ENCODE peak calls at places on chromosomes 1 and 21, in five cellular contexts. W, T, C, B and S are unnamed samples.
A peak's percentile ranks its signal among the peaks of the same experiment; 100 is the strongest.

GRCh38 chr21:26169061-26169610 is 1.4 kb downstream of the APP start:
- DNase-seq in W (peak; percentile 40), T (no peak), C (peak; percentile 38), B (peak; percentile 56), S (no peak)

GRCh38 chr1:93255222-93256079 is 74.9 kb downstream of the CCDC18 start:
- DNase-seq in W (no peak), T (no peak), C (no peak), B (no peak), S (no peak)

GRCh38 chr1:10738125-10738746 is 58.2 kb downstream of the CASZ1 start:
- DNase-seq in W (no peak), T (no peak), C (no peak), B (no peak), S (no peak)

GRCh38 chr1:14520514-14521163 is 77.8 kb upstream of the KAZN start:
- DNase-seq in W (no peak), T (no peak), C (no peak), B (no peak), S (no peak)

GRCh38 chr1:73065585-73065984 is 783.2 kb upstream of the NEGR1 start:
- DNase-seq in W (no peak), T (no peak), C (no peak), B (no peak), S (no peak)

GRCh38 chr1:54875000-54875399 is 12.0 kb downstream of the DHCR24 start:
- DNase-seq in W (no peak), T (no peak), C (no peak), B (no peak), S (no peak)

GRCh38 chr1:196403803-196404690 is 204.2 kb downstream of the KCNT2 start:
- DNase-seq in W (no peak), T (no peak), C (no peak), B (no peak), S (no peak)

GRCh38 chr21:32757804-32758203 is 13.8 kb downstream of the PAXBP1 start:
- DNase-seq in W (no peak), T (no peak), C (no peak), B (no peak), S (no peak)

GRCh38 chr1:76503100-76503499 is 364.2 kb upstream of the ST6GALNAC5 start:
- DNase-seq in W (no peak), T (no peak), C (no peak), B (no peak), S (no peak)

GRCh38 chr1:8169364-8170058 is 143.4 kb upstream of the ERRFI1 start:
- DNase-seq in W (peak; percentile 82), T (no peak), C (peak; percentile 46), B (peak; percentile 46), S (no peak)

GRCh38 chr1:58819719-58820118 is 35.9 kb upstream of the JUN start:
- DNase-seq in W (no peak), T (no peak), C (no peak), B (no peak), S (no peak)

GRCh38 chr1:187938092-187938491 is 1109.3 kb downstream of the PLA2G4A start:
- DNase-seq in W (no peak), T (no peak), C (no peak), B (no peak), S (no peak)

GRCh38 chr1:28259935-28260802 is 851 bp downstream of the SESN2 start:
- DNase-seq in W (peak; percentile 83), T (peak; percentile 87), C (peak; percentile 82), B (peak; percentile 87), S (peak; percentile 89)

GRCh38 chr1:22031214-22031962 is 21.1 kb upstream of the CDC42 start:
- DNase-seq in W (no peak), T (no peak), C (peak; percentile 62), B (no peak), S (no peak)

GRCh38 chr1:173744651-173745050 is 29.9 kb downstream of the KLHL20 start:
- DNase-seq in W (no peak), T (no peak), C (no peak), B (no peak), S (no peak)

GRCh38 chr1:206685256-206685748 is 597 bp downstream of the MAPKAPK2 start:
- DNase-seq in W (peak; percentile 54), T (no peak), C (no peak), B (peak; percentile 70), S (peak; percentile 91)

GRCh38 chr1:206684478-206685255 is at the start of gene MAPKAPK2:
- DNase-seq in W (peak; percentile 81), T (peak; percentile 93), C (peak; percentile 85), B (peak; percentile 83), S (peak; percentile 94)

GRCh38 chr1:206682111-206682510 is 2.6 kb upstream of the MAPKAPK2 start:
- DNase-seq in W (no peak), T (no peak), C (no peak), B (no peak), S (no peak)

GRCh38 chr1:206683313-206683712 is 1.4 kb upstream of the MAPKAPK2 start:
- DNase-seq in W (no peak), T (no peak), C (no peak), B (no peak), S (no peak)

GRCh38 chr1:206684003-206684402 is 702 bp upstream of the MAPKAPK2 start:
- DNase-seq in W (no peak), T (no peak), C (no peak), B (no peak), S (no peak)
- H3K4me3 ChIP-seq in W (no peak overlapping the region), T (peak overlapping the region; percentile 77), C (peak overlapping the region; percentile 84), B (no peak overlapping the region), S (peak overlapping the region; percentile 82)

DNA sequence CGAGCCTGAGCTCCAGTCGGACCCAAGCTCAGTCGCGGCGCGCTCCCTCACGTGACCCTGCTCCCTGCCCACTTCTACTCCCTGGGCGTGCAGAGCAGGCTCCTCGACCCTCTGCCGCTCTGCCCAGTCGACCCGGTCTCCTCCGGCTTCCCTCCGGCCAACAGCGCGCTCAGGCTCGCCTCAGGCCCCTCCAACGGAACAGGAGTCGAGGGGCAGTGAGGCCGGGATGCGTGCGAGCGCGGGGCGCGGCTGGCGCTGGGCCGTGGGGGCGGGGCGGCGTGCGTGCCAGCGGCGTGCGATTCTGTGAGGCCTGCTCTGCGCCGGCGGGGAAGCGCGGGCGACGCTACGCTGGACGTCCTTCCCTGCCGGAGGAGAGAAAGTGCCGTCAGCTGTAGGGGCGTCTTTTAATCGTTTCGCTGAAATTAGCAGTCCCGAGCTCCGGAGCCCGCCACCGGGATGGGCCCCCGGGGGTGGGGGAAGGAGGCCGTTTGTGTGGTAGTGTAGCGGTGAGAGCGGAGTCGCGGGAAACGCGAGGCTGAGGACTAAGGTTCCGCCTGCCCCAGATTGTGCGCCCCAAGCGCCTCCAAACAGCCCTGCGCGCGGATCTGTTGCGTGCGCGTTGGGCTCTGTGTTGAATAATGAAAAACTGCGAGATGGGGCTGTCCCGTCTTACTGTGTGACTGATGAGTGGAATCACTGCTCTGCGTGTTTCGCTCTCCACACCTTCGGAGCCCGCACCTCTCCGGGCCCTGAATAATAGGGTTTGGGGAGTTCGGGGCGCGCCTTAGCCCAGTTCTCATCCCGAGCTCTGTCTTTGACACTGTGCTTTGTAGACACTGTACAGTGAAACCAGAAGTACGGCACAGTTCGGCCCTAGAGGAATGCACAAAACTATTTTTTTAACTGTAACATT is at the start of gene ACBD6:
- DNase-seq in W (peak; percentile 77), T (peak; percentile 93), C (peak; percentile 84), B (peak; percentile 87), S (peak; percentile 96)
- TF ChIP-seq POLR2A in W (peak; percentile 9), T (peak; percentile 27), C (no peak), B (peak; percentile 41), S (no peak)

DNA sequence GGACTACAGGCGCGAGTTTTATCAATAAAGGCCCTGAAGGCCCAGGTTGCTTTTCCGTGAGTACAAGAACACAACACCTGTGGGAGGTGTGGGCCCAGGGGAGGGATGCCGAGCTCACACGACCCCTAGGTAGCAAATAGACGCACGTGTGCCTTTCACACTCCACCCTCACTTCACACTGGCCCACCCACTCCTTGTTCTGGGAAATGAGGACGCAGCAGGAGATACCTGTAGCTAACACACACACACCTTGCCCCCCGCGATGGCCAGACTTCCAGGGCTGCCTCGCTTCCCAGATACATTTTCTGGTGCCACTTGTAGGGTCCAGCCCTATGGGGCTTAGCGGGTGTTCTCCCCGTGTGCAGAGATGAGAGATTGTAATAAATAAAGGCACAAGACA is 4.3 kb upstream of the CCDC27 start:
- DNase-seq in W (no peak), T (no peak), C (no peak), B (no peak), S (peak; percentile 54)
- H3K4me3 ChIP-seq in W (no peak overlapping the region), T (peak overlapping the region; percentile 68), C (peak overlapping the region; percentile 84), B (peak overlapping the region; percentile 78), S (no peak overlapping the region)

GRCh38 chr1:112619518-112620458 is at the start of gene CAPZA1:
- DNase-seq in W (peak; percentile 88), T (peak; percentile 97), C (peak; percentile 95), B (peak; percentile 92), S (peak; percentile 98)
- TF ChIP-seq POLR2A in W (peak; percentile 64), T (peak; percentile 93), C (no peak), B (peak; percentile 88), S (peak; percentile 55)

GRCh38 chr1:33306561-33307493 is 14.1 kb downstream of the A3GALT2 start:
- DNase-seq in W (no peak), T (no peak), C (peak; percentile 49), B (peak; percentile 72), S (peak; percentile 75)
- H3K4me3 ChIP-seq in W (no peak overlapping the region), T (peak overlapping the region; percentile 47), C (peak overlapping the region; percentile 28), B (peak overlapping the region; percentile 31), S (peak overlapping the region; percentile 25)